ENCODE peak calls at places on chromosomes 5 and 9, in six cellular contexts. N is choroid plexus epithelial cell; O is activated CD8-positive, alpha-beta memory T cell treated with anti-CD3 and anti-CD28 coated beads, Interleukin-2, amount 50 U/mL, for 48 hours; I is fibroblast of lung; R is iris pigment epithelial cell; L is OCI-M1. F is an unnamed sample.

GRCh38 chr5:179313849-179314521 is 31.3 kb downstream of the ADAMTS2 start:
- DNase-seq in N (peak), O (no peak), I (peak), R (peak), L (no peak), F (no peak)

GRCh38 chr9:106784076-106784475 is 78.9 kb upstream of the ZNF462 start:
- DNase-seq in N (peak), O (no peak), I (no peak), R (peak), L (no peak), F (no peak)

GRCh38 chr5:119287547-119288073 is 68.2 kb upstream of the TNFAIP8 start:
- DNase-seq in N (peak), O (no peak), I (no peak), R (peak), L (peak), F (peak)

GRCh38 chr9:99936947-99937587 is 30.6 kb downstream of the STX17 start:
- DNase-seq in N (no peak), O (no peak), I (no peak), R (no peak), L (no peak), F (no peak)

GRCh38 chr5:59418766-59419165 is 474.8 kb downstream of the PDE4D start:
- DNase-seq in N (no peak), O (no peak), I (no peak), R (no peak), L (no peak), F (no peak)

GRCh38 chr5:79025054-79025465 is 40.0 kb upstream of the ARSB start:
- DNase-seq in N (peak), O (peak), I (peak), R (peak), L (peak), F (peak)

GRCh38 chr9:37370968-37371563 is 51.4 kb upstream of the GRHPR start:
- DNase-seq in N (no peak), O (no peak), I (no peak), R (no peak), L (no peak), F (no peak)

GRCh38 chr5:31853398-31854135 is 214.6 kb downstream of the PDZD2 start:
- DNase-seq in N (no peak), O (no peak), I (no peak), R (peak), L (no peak), F (no peak)

GRCh38 chr5:135979510-135979909 is 24.7 kb upstream of the LECT2 start:
- DNase-seq in N (peak), O (no peak), I (peak), R (peak), L (no peak), F (peak)

GRCh38 chr9:76321185-76321828 is 72.9 kb downstream of the RFK start:
- DNase-seq in N (peak), O (no peak), I (peak), R (peak), L (no peak), F (peak)

GRCh38 chr5:160213537-160213936 is 15.8 kb upstream of the FABP6 start:
- DNase-seq in N (no peak), O (no peak), I (no peak), R (peak), L (peak), F (no peak)

GRCh38 chr9:13213337-13213736 is 66.2 kb downstream of the MPDZ start:
- DNase-seq in N (peak), O (no peak), I (peak), R (peak), L (peak), F (peak)

GRCh38 chr5:116370149-116370548 is 204.5 kb downstream of the SEMA6A start:
- DNase-seq in N (no peak), O (no peak), I (no peak), R (no peak), L (no peak), F (peak)

GRCh38 chr9:114385412-114386181 is 2.2 kb downstream of the AKNA start:
- DNase-seq in N (peak), O (peak), I (peak), R (peak), L (peak), F (peak)

GRCh38 chr5:5708367-5708919 is 286.0 kb downstream of the ICE1 start:
- DNase-seq in N (no peak), O (no peak), I (no peak), R (no peak), L (no peak), F (no peak)

GRCh38 chr5:118611332-118611945 is 376.9 kb downstream of the DTWD2 start:
- DNase-seq in N (peak), O (no peak), I (peak), R (peak), L (peak), F (no peak)

GRCh38 chr5:135208555-135209494 is 174.8 kb upstream of the PITX1 start:
- DNase-seq in N (peak), O (peak), I (peak), R (peak), L (peak), F (peak)

GRCh38 chr5:158789441-158789840 is 310.3 kb downstream of the EBF1 start:
- DNase-seq in N (no peak), O (no peak), I (no peak), R (no peak), L (no peak), F (no peak)

GRCh38 chr5:10502578-10502977 is 60.9 kb downstream of the ROPN1L start:
- DNase-seq in N (no peak), O (no peak), I (no peak), R (no peak), L (no peak), F (no peak)

GRCh38 chr5:2874099-2874498 is 122.6 kb upstream of the IRX2 start:
- DNase-seq in N (no peak), O (no peak), I (no peak), R (no peak), L (no peak), F (no peak)

GRCh38 chr9:130106860-130107848 is 53.4 kb downstream of the GPR107 start:
- DNase-seq in N (peak), O (peak), I (peak), R (peak), L (peak), F (peak)

GRCh38 chr5:111810087-111810486 is 53.1 kb upstream of the NREP start:
- DNase-seq in N (no peak), O (no peak), I (no peak), R (no peak), L (no peak), F (peak)

GRCh38 chr5:131760793-131761192 is 36.0 kb downstream of the FNIP1 start:
- DNase-seq in N (no peak), O (no peak), I (no peak), R (no peak), L (no peak), F (no peak)

GRCh38 chr9:137381501-137382443 is 41.2 kb downstream of the EXD3 start:
- DNase-seq in N (no peak), O (no peak), I (no peak), R (no peak), L (no peak), F (no peak)

GRCh38 chr5:173670130-173670591 is 53.7 kb upstream of the BOD1 start:
- DNase-seq in N (peak), O (no peak), I (peak), R (peak), L (peak), F (peak)

GRCh38 chr9:130461218-130461630 is 16.5 kb downstream of the ASS1 start:
- DNase-seq in N (peak), O (peak), I (peak), R (no peak), L (peak), F (peak)

GRCh38 chr5:132253452-132254320 is 3.8 kb upstream of the PDLIM4 start:
- DNase-seq in N (no peak), O (peak), I (no peak), R (no peak), L (no peak), F (no peak)

GRCh38 chr5:34740306-34740891 is 84.3 kb downstream of the RAI14 start:
- DNase-seq in N (peak), O (no peak), I (peak), R (no peak), L (no peak), F (no peak)

GRCh38 chr9:71791875-71792274 is 23.6 kb upstream of the CEMIP2 start:
- DNase-seq in N (no peak), O (no peak), I (no peak), R (no peak), L (no peak), F (no peak)

GRCh38 chr5:13930721-13931246 is 13.7 kb downstream of the DNAH5 start:
- DNase-seq in N (no peak), O (no peak), I (no peak), R (no peak), L (no peak), F (no peak)